ENCODE peak calls at places on chromosomes 2 and 18, in ten cellular contexts. D is HCT116, I is IMR-90, R is breast epithelium, A is heart left ventricle, N is K562, H is uterus, X is tibial nerve, K is GM12878, Q is HepG2. C is an unnamed sample. For H3K27me3, the result is how much of the 10 kb centered on the place peaks cover.

GRCh38 chr2:167929461-167929860 is 317.9 kb downstream of the STK39 start:
- DNase-seq in D (no peak), I (no peak), R (no peak), A (no peak), N (no peak), H (no peak), X (no peak), K (no peak), Q (no peak), C (no peak)

GRCh38 chr2:113877651-113878594 is 12.0 kb upstream of the ACTR3 start:
- DNase-seq in D (peak), I (peak), R (no peak), A (no peak), N (peak), H (no peak), X (no peak), K (no peak), Q (peak), C (no peak)

GRCh38 chr2:16409006-16409390 is 256.6 kb downstream of the CYRIA start:
- DNase-seq in D (no peak), I (no peak), R (no peak), A (no peak), N (no peak), H (no peak), X (no peak), K (no peak), Q (no peak), C (no peak)

GRCh38 chr2:179020156-179020750 is 29.7 kb downstream of the CCDC141 start:
- DNase-seq in D (peak), I (no peak), R (no peak), A (no peak), N (no peak), H (no peak), X (no peak), K (no peak), Q (peak), C (no peak)

GRCh38 chr2:17441790-17442189 is 76.5 kb downstream of the RAD51AP2 start:
- DNase-seq in D (no peak), I (no peak), R (no peak), A (no peak), N (no peak), H (no peak), X (no peak), K (no peak), Q (no peak), C (no peak)

GRCh38 chr2:11421863-11422490 is 44.0 kb downstream of the E2F6 start:
- DNase-seq in D (no peak), I (no peak), R (no peak), A (no peak), N (no peak), H (no peak), X (no peak), K (no peak), Q (peak), C (no peak)

GRCh38 chr18:68660355-68661183 is 54.3 kb downstream of the TMX3 start:
- DNase-seq in D (peak), I (peak), R (no peak), A (no peak), N (peak), H (no peak), X (no peak), K (no peak), Q (peak), C (no peak)

GRCh38 chr2:190571666-190572065 is 37.1 kb upstream of the NEMP2 start:
- DNase-seq in D (no peak), I (no peak), R (no peak), A (no peak), N (no peak), H (no peak), X (no peak), K (no peak), Q (no peak), C (no peak)

GRCh38 chr2:88350641-88351601 is 101.6 kb downstream of the FOXI3 start:
- DNase-seq in D (peak), I (peak), R (peak), A (peak), N (peak), H (no peak), X (no peak), K (no peak), Q (peak), C (peak)

GRCh38 chr2:151560289-151560688 is 150.6 kb downstream of the RIF1 start:
- DNase-seq in D (no peak), I (peak), R (no peak), A (no peak), N (no peak), H (no peak), X (no peak), K (no peak), Q (no peak), C (peak)

GRCh38 chr2:119250891-119251290 is 27.3 kb downstream of the STEAP3 start:
- DNase-seq in D (no peak), I (no peak), R (no peak), A (no peak), N (no peak), H (no peak), X (no peak), K (no peak), Q (no peak), C (no peak)

GRCh38 chr2:148721520-148721931 is 77.0 kb downstream of the EPC2 start:
- DNase-seq in D (no peak), I (peak), R (no peak), A (no peak), N (no peak), H (no peak), X (no peak), K (no peak), Q (no peak), C (no peak)

GRCh38 chr2:20667531-20668401 is 822 bp downstream of the GDF7 start:
- DNase-seq in D (no peak), I (no peak), R (no peak), A (no peak), N (no peak), H (no peak), X (no peak), K (no peak), Q (no peak), C (no peak)

GRCh38 chr2:10434885-10435419 is 13.2 kb downstream of the ODC1 start:
- DNase-seq in D (peak), I (peak), R (peak), A (peak), N (peak), H (peak), X (peak), K (no peak), Q (peak), C (peak)

GRCh38 chr2:217099561-217099960 is 239.7 kb upstream of the TNP1 start:
- DNase-seq in D (no peak), I (no peak), R (no peak), A (no peak), N (no peak), H (no peak), X (peak), K (no peak), Q (no peak), C (no peak)

GRCh38 chr2:3489449-3490115 is 29.7 kb downstream of the ADI1 start:
- DNase-seq in D (no peak), I (no peak), R (peak), A (peak), N (no peak), H (peak), X (no peak), K (no peak), Q (no peak), C (peak)

GRCh38 chr2:108917078-108917440 is 72.0 kb downstream of the EDAR start:
- DNase-seq in D (no peak), I (peak), R (no peak), A (no peak), N (no peak), H (no peak), X (no peak), K (no peak), Q (peak), C (no peak)

GRCh38 chr2:144325086-144325485 is 194.8 kb downstream of the ZEB2 start:
- DNase-seq in D (no peak), I (no peak), R (no peak), A (no peak), N (no peak), H (no peak), X (no peak), K (peak), Q (no peak), C (no peak)

GRCh38 chr2:105806994-105807393 is 62.3 kb downstream of the NCK2 start:
- DNase-seq in D (no peak), I (no peak), R (no peak), A (no peak), N (no peak), H (no peak), X (no peak), K (no peak), Q (no peak), C (no peak)

GRCh38 chr18:8400825-8401224 is 208.4 kb upstream of the RAB12 start:
- DNase-seq in D (no peak), I (no peak), R (no peak), A (no peak), N (no peak), H (no peak), X (no peak), K (no peak), Q (no peak), C (no peak)

GRCh38 chr2:226905718-226906438 is 70.0 kb downstream of the RHBDD1 start:
- DNase-seq in D (no peak), I (no peak), R (no peak), A (no peak), N (no peak), H (no peak), X (no peak), K (peak), Q (no peak), C (no peak)

GRCh38 chr2:71826299-71826698 is 321.4 kb downstream of the CYP26B1 start:
- DNase-seq in D (no peak), I (no peak), R (no peak), A (no peak), N (no peak), H (no peak), X (no peak), K (no peak), Q (no peak), C (no peak)

GRCh38 chr2:25388491-25388890 is 46.8 kb upstream of the DNMT3A start:
- DNase-seq in D (no peak), I (no peak), R (no peak), A (no peak), N (no peak), H (no peak), X (no peak), K (no peak), Q (no peak), C (no peak)

GRCh38 chr2:172535119-172535518 is 20.8 kb upstream of the PDK1 start:
- DNase-seq in D (no peak), I (no peak), R (no peak), A (no peak), N (no peak), H (no peak), X (no peak), K (no peak), Q (no peak), C (no peak)

GRCh38 chr2:105780606-105781005 is 35.9 kb downstream of the NCK2 start:
- DNase-seq in D (no peak), I (no peak), R (no peak), A (no peak), N (no peak), H (no peak), X (no peak), K (no peak), Q (no peak), C (no peak)

GRCh38 chr2:1730047-1730937 is 14.0 kb downstream of the PXDN start:
- DNase-seq in D (no peak), I (peak), R (peak), A (no peak), N (no peak), H (peak), X (no peak), K (no peak), Q (no peak), C (no peak)

GRCh38 chr2:187995556-187995955 is 296.1 kb upstream of the GULP1 start:
- DNase-seq in D (no peak), I (no peak), R (no peak), A (no peak), N (no peak), H (no peak), X (no peak), K (no peak), Q (no peak), C (no peak)

GRCh38 chr2:240500561-240501423 is 57.0 kb downstream of the ANKMY1 start:
- DNase-seq in D (no peak), I (no peak), R (no peak), A (no peak), N (no peak), H (no peak), X (no peak), K (no peak), Q (no peak), C (no peak)

GRCh38 chr18:50788284-50788683 is 31.5 kb downstream of the MRO start:
- DNase-seq in D (no peak), I (no peak), R (no peak), A (no peak), N (no peak), H (no peak), X (no peak), K (no peak), Q (no peak), C (no peak)

GRCh38 chr18:62450546-62451395 is 72.1 kb upstream of the ZCCHC2 start:
- DNase-seq in D (peak), I (peak), R (peak), A (peak), N (peak), H (peak), X (peak), K (no peak), Q (peak), C (peak)

GRCh38 chr18:28045176-28045810 is 131.6 kb downstream of the CDH2 start:
- DNase-seq in D (no peak), I (peak), R (no peak), A (no peak), N (no peak), H (no peak), X (no peak), K (no peak), Q (no peak), C (peak)

GRCh38 chr2:37897511-37897910 is 27.6 kb upstream of the RMDN2 start:
- DNase-seq in D (no peak), I (no peak), R (no peak), A (no peak), N (no peak), H (no peak), X (no peak), K (no peak), Q (no peak), C (no peak)

GRCh38 chr18:77617681-77618080 is 368.0 kb downstream of the GALR1 start:
- DNase-seq in D (no peak), I (no peak), R (no peak), A (no peak), N (no peak), H (no peak), X (no peak), K (no peak), Q (no peak), C (no peak)

GRCh38 chr2:59458862-59459261 is 1094.6 kb downstream of the BCL11A start:
- DNase-seq in D (no peak), I (no peak), R (no peak), A (no peak), N (no peak), H (no peak), X (no peak), K (no peak), Q (no peak), C (no peak)

DNA sequence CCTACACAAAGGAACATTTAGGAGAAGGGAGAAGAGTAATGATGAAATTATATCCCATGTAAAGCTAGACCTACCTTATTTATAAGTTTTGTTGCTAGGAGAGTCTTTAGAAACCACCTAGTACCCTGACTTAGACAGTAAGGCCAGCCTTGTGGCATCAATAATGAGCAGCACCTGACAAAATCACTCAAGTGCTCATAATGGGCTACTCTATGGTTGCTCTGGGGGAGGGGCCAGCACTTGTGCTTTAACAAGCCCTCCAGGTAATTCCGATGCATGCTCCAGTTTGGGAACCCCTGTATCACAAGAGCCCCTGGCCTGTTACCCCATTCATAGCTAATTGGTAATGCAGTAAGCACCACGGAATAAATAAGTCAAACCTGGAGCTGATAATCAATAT is 102.9 kb upstream of the ALK start:
- DNase-seq in D (no peak), I (no peak), R (no peak), A (no peak), N (no peak), H (no peak), X (no peak), K (no peak), Q (no peak), C (no peak)
- H3K27me3 ChIP-seq in D (half or more), I (under half), R (under half), A (under half), N (under half), H (under half), X (under half), K (under half), Q (under half), C (under half)

DNA sequence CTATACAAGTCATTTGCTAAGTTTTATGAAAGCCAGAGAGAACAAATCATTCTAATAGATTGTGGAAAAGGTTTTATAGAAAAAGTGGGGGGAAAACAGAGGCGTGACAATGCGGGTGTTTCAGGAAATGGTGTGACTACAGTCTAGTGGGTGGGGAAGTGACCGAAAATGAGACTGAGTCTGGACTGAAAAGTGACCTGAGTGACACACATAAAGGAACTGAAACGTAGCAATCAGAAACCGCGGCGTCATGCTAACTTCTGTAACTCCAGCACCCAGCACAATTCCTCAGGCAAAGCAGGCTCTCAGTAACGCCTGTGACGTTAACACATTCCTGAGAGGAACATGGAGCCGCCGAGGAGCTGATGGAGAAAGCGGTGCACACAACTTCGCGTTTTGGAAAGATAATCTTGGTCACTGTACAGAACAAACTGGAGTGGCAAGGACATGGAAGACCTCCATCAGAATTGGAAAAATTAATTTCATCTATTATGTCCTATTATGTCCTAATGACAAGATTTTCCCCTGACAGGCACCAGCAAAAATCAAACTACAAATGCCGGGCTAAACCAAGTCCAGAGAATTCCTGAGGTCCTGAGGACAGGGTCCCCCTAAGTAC is 1.4 kb upstream of the CD226 start:
- DNase-seq in D (no peak), I (peak), R (no peak), A (no peak), N (no peak), H (no peak), X (no peak), K (peak), Q (no peak), C (peak)
- TF ChIP-seq POLR2A in D (no peak), I (no peak), R (no peak), A (no peak), N (no peak), H (no peak), X (no peak), K (no peak), Q (no peak), C (no peak)

GRCh38 chr2:176554107-176555048 is 285.1 kb downstream of the MTX2 start:
- DNase-seq in D (peak), I (peak), R (no peak), A (no peak), N (peak), H (peak), X (peak), K (peak), Q (peak), C (peak)
- H3K27ac ChIP-seq in D (no peak), I (no peak), R (peak), A (peak), N (no peak), H (peak), X (peak), K (no peak), Q (no peak), C (peak)

GRCh38 chr2:176139170-176139611 is 9.7 kb downstream of the HOXD8 start:
- DNase-seq in D (no peak), I (no peak), R (no peak), A (no peak), N (no peak), H (peak), X (no peak), K (no peak), Q (no peak), C (no peak)

GRCh38 chr2:176138526-176139169 is 9.1 kb downstream of the HOXD8 start:
- DNase-seq in D (no peak), I (no peak), R (no peak), A (no peak), N (no peak), H (peak), X (no peak), K (no peak), Q (no peak), C (no peak)

GRCh38 chr2:176139621-176140020 is 10.1 kb downstream of the HOXD8 start:
- DNase-seq in D (no peak), I (no peak), R (no peak), A (no peak), N (no peak), H (peak), X (no peak), K (no peak), Q (no peak), C (no peak)

GRCh38 chr2:176140130-176140519 is 10.6 kb downstream of the HOXD8 start:
- DNase-seq in D (no peak), I (no peak), R (no peak), A (no peak), N (no peak), H (peak), X (no peak), K (no peak), Q (no peak), C (no peak)

GRCh38 chr2:176140520-176141317 is 10.6 kb upstream of the HOXD4 start:
- DNase-seq in D (peak), I (peak), R (no peak), A (peak), N (peak), H (peak), X (no peak), K (peak), Q (peak), C (peak)
- H3K27me3 ChIP-seq in D (under half), I (half or more), R (under half), A (half or more), N (under half), H (under half), X (under half), K (under half), Q (under half), C (half or more)

GRCh38 chr2:43129676-43130547 is 96.5 kb downstream of the ZFP36L2 start:
- DNase-seq in D (no peak), I (peak), R (no peak), A (no peak), N (no peak), H (no peak), X (no peak), K (no peak), Q (peak), C (peak)

GRCh38 chr2:43130548-43130875 is 95.9 kb downstream of the ZFP36L2 start:
- DNase-seq in D (no peak), I (no peak), R (no peak), A (no peak), N (no peak), H (no peak), X (no peak), K (no peak), Q (no peak), C (no peak)

GRCh38 chr2:43131890-43132522 is 94.4 kb downstream of the ZFP36L2 start:
- DNase-seq in D (no peak), I (no peak), R (peak), A (no peak), N (no peak), H (no peak), X (no peak), K (no peak), Q (no peak), C (no peak)

GRCh38 chr2:43132523-43133301 is 93.7 kb downstream of the ZFP36L2 start:
- DNase-seq in D (no peak), I (no peak), R (no peak), A (no peak), N (no peak), H (no peak), X (no peak), K (no peak), Q (no peak), C (no peak)

GRCh38 chr2:43131051-43131889 is 95.1 kb downstream of the ZFP36L2 start:
- DNase-seq in D (peak), I (peak), R (peak), A (peak), N (peak), H (peak), X (peak), K (no peak), Q (peak), C (peak)
- TF ChIP-seq POLR2A in D (no peak), I (no peak), R (no peak), A (no peak), N (no peak), H (no peak), X (no peak), K (no peak), Q (no peak), C (no peak)

GRCh38 chr2:234218261-234219180 is 168.0 kb downstream of the SPP2 start:
- DNase-seq in D (no peak), I (no peak), R (no peak), A (no peak), N (no peak), H (no peak), X (no peak), K (no peak), Q (no peak), C (no peak)

GRCh38 chr2:234206738-234207137 is 156.2 kb downstream of the SPP2 start:
- DNase-seq in D (no peak), I (no peak), R (no peak), A (no peak), N (no peak), H (no peak), X (no peak), K (no peak), Q (no peak), C (no peak)

GRCh38 chr2:234211797-234212196 is 161.3 kb downstream of the SPP2 start:
- DNase-seq in D (no peak), I (no peak), R (no peak), A (no peak), N (no peak), H (no peak), X (no peak), K (no peak), Q (no peak), C (no peak)

GRCh38 chr2:234212534-234212933 is 162.0 kb downstream of the SPP2 start:
- DNase-seq in D (no peak), I (no peak), R (no peak), A (no peak), N (no peak), H (no peak), X (no peak), K (no peak), Q (no peak), C (no peak)
- H3K27ac ChIP-seq in D (no peak), I (no peak), R (no peak), A (no peak), N (no peak), H (no peak), X (no peak), K (no peak), Q (no peak), C (no peak)

GRCh38 chr2:134174711-134175110 is 79.2 kb upstream of the MGAT5 start:
- DNase-seq in D (no peak), I (no peak), R (no peak), A (no peak), N (no peak), H (no peak), X (no peak), K (no peak), Q (no peak), C (peak)
- H3K27me3 ChIP-seq in D (under half), I (under half), R (under half), A (under half), N (under half), H (under half), X (under half), K (under half), Q (under half), C (under half)

GRCh38 chr18:9711361-9712129 is 3.4 kb downstream of the RAB31 start:
- DNase-seq in D (no peak), I (no peak), R (no peak), A (no peak), N (no peak), H (no peak), X (no peak), K (peak), Q (no peak), C (peak)
- TF ChIP-seq POLR2A in D (no peak), I (no peak), R (no peak), A (no peak), N (no peak), H (no peak), X (no peak), K (no peak), Q (no peak), C (no peak)